ENCODE peak calls at places on chromosome 21, in four cellular contexts. One of them, this sample, is unnamed.

GRCh38 chr21:46122758-46123683 is 25.1 kb downstream of the COL6A2 start:
- DNase-seq in AG08395: no peak
- DNase-seq in epithelial cell of esophagus: no peak
- DNase-seq in NCI-H1105: no peak
- DNase-seq in this sample: no peak

GRCh38 chr21:45570826-45571601 is 28.8 kb upstream of the SLC19A1 start:
- DNase-seq in NCI-H1105: no peak
- DNase-seq in epithelial cell of esophagus: no peak
- DNase-seq in AG08395: peak
- DNase-seq in this sample: no peak

GRCh38 chr21:43847301-43847700 is 17.7 kb upstream of the AGPAT3 start:
- DNase-seq in NCI-H1105: no peak
- DNase-seq in epithelial cell of esophagus: no peak
- DNase-seq in AG08395: no peak
- DNase-seq in this sample: no peak

GRCh38 chr21:42041711-42042110 is 29.4 kb upstream of the UMODL1 start:
- DNase-seq in AG08395: no peak
- DNase-seq in NCI-H1105: no peak
- DNase-seq in epithelial cell of esophagus: no peak
- DNase-seq in this sample: no peak

GRCh38 chr21:42833439-42833815 is 45.9 kb downstream of the WDR4 start:
- DNase-seq in NCI-H1105: no peak
- DNase-seq in AG08395: no peak
- DNase-seq in epithelial cell of esophagus: peak
- DNase-seq in this sample: peak

GRCh38 chr21:17492415-17493168 is 20.3 kb upstream of the CXADR start:
- DNase-seq in epithelial cell of esophagus: peak
- DNase-seq in AG08395: no peak
- DNase-seq in NCI-H1105: no peak
- DNase-seq in this sample: no peak

GRCh38 chr21:36890086-36890485 is 76.4 kb downstream of the HLCS start:
- DNase-seq in NCI-H1105: no peak
- DNase-seq in epithelial cell of esophagus: no peak
- DNase-seq in AG08395: no peak
- DNase-seq in this sample: no peak

GRCh38 chr21:34243562-34243961 is 120.2 kb upstream of the KCNE2 start:
- DNase-seq in epithelial cell of esophagus: peak
- DNase-seq in NCI-H1105: no peak
- DNase-seq in AG08395: no peak
- DNase-seq in this sample: peak